ENCODE peak calls at places on chromosomes 16 and 17, in ten cellular contexts. One of them, this sample, is unnamed.

GRCh38 chr17:57953703-57954420 is 1.4 kb downstream of the CUEDC1 start:
- DNase-seq in activated T-cell treated with anti-CD3 and anti-CD28 coated beads, Interleukin-2, amount 50 U/mL, for 24 hours: no peak
- DNase-seq in stimulated activated CD4-positive, alpha-beta T cell treated with anti-CD3 and anti-CD28 coated beads, Interleukin-15, amount 100 ng/mL, for 24 hours: no peak
- DNase-seq in NCI-H1092: no peak
- DNase-seq in NCI-H2081 treated with DMSO at 0.1 percent for 48 hours: no peak
- DNase-seq in A549: no peak
- DNase-seq in fibroblast of the aortic adventitia: no peak
- DNase-seq in upper lobe of right lung: peak
- DNase-seq in Kasumi-1: no peak
- DNase-seq in T-helper 1 cell: no peak
- DNase-seq in this sample: no peak

GRCh38 chr17:71764507-71764906 is 356.3 kb upstream of the SOX9 start:
- DNase-seq in fibroblast of the aortic adventitia: no peak
- DNase-seq in NCI-H2081 treated with DMSO at 0.1 percent for 48 hours: no peak
- DNase-seq in T-helper 1 cell: no peak
- DNase-seq in activated T-cell treated with anti-CD3 and anti-CD28 coated beads, Interleukin-2, amount 50 U/mL, for 24 hours: no peak
- DNase-seq in NCI-H1092: no peak
- DNase-seq in Kasumi-1: no peak
- DNase-seq in stimulated activated CD4-positive, alpha-beta T cell treated with anti-CD3 and anti-CD28 coated beads, Interleukin-15, amount 100 ng/mL, for 24 hours: no peak
- DNase-seq in upper lobe of right lung: no peak
- DNase-seq in A549: peak
- DNase-seq in this sample: peak

GRCh38 chr17:62052765-62053338 is 12.2 kb downstream of the MED13 start:
- DNase-seq in NCI-H2081 treated with DMSO at 0.1 percent for 48 hours: no peak
- DNase-seq in activated T-cell treated with anti-CD3 and anti-CD28 coated beads, Interleukin-2, amount 50 U/mL, for 24 hours: no peak
- DNase-seq in stimulated activated CD4-positive, alpha-beta T cell treated with anti-CD3 and anti-CD28 coated beads, Interleukin-15, amount 100 ng/mL, for 24 hours: no peak
- DNase-seq in T-helper 1 cell: no peak
- DNase-seq in Kasumi-1: no peak
- DNase-seq in fibroblast of the aortic adventitia: no peak
- DNase-seq in NCI-H1092: no peak
- DNase-seq in A549: no peak
- DNase-seq in upper lobe of right lung: no peak
- DNase-seq in this sample: no peak

GRCh38 chr17:64309021-64309420 is 46.0 kb upstream of the TEX2 start:
- DNase-seq in NCI-H1092: no peak
- DNase-seq in NCI-H2081 treated with DMSO at 0.1 percent for 48 hours: no peak
- DNase-seq in upper lobe of right lung: no peak
- DNase-seq in Kasumi-1: no peak
- DNase-seq in fibroblast of the aortic adventitia: no peak
- DNase-seq in T-helper 1 cell: no peak
- DNase-seq in A549: no peak
- DNase-seq in stimulated activated CD4-positive, alpha-beta T cell treated with anti-CD3 and anti-CD28 coated beads, Interleukin-15, amount 100 ng/mL, for 24 hours: no peak
- DNase-seq in activated T-cell treated with anti-CD3 and anti-CD28 coated beads, Interleukin-2, amount 50 U/mL, for 24 hours: no peak
- DNase-seq in this sample: no peak

GRCh38 chr17:7549401-7550055 is 670 bp downstream of the TNFSF12 start:
- DNase-seq in NCI-H2081 treated with DMSO at 0.1 percent for 48 hours: no peak
- DNase-seq in NCI-H1092: no peak
- DNase-seq in stimulated activated CD4-positive, alpha-beta T cell treated with anti-CD3 and anti-CD28 coated beads, Interleukin-15, amount 100 ng/mL, for 24 hours: peak
- DNase-seq in T-helper 1 cell: peak
- DNase-seq in activated T-cell treated with anti-CD3 and anti-CD28 coated beads, Interleukin-2, amount 50 U/mL, for 24 hours: no peak
- DNase-seq in Kasumi-1: no peak
- DNase-seq in fibroblast of the aortic adventitia: no peak
- DNase-seq in upper lobe of right lung: peak
- DNase-seq in A549: no peak
- DNase-seq in this sample: no peak

GRCh38 chr17:32993977-32994376 is 2.3 kb downstream of the SPACA3 start:
- DNase-seq in A549: no peak
- DNase-seq in NCI-H2081 treated with DMSO at 0.1 percent for 48 hours: no peak
- DNase-seq in fibroblast of the aortic adventitia: no peak
- DNase-seq in activated T-cell treated with anti-CD3 and anti-CD28 coated beads, Interleukin-2, amount 50 U/mL, for 24 hours: no peak
- DNase-seq in upper lobe of right lung: no peak
- DNase-seq in T-helper 1 cell: no peak
- DNase-seq in Kasumi-1: no peak
- DNase-seq in stimulated activated CD4-positive, alpha-beta T cell treated with anti-CD3 and anti-CD28 coated beads, Interleukin-15, amount 100 ng/mL, for 24 hours: no peak
- DNase-seq in NCI-H1092: no peak
- DNase-seq in this sample: no peak

GRCh38 chr16:75062135-75062943 is 54.2 kb downstream of the LDHD start:
- DNase-seq in Kasumi-1: no peak
- DNase-seq in stimulated activated CD4-positive, alpha-beta T cell treated with anti-CD3 and anti-CD28 coated beads, Interleukin-15, amount 100 ng/mL, for 24 hours: no peak
- DNase-seq in NCI-H2081 treated with DMSO at 0.1 percent for 48 hours: no peak
- DNase-seq in T-helper 1 cell: no peak
- DNase-seq in A549: no peak
- DNase-seq in activated T-cell treated with anti-CD3 and anti-CD28 coated beads, Interleukin-2, amount 50 U/mL, for 24 hours: no peak
- DNase-seq in upper lobe of right lung: no peak
- DNase-seq in NCI-H1092: no peak
- DNase-seq in fibroblast of the aortic adventitia: peak
- DNase-seq in this sample: no peak

GRCh38 chr17:56812971-56813388 is 20.7 kb downstream of the C17orf67 start:
- DNase-seq in NCI-H1092: peak
- DNase-seq in T-helper 1 cell: no peak
- DNase-seq in Kasumi-1: no peak
- DNase-seq in fibroblast of the aortic adventitia: no peak
- DNase-seq in NCI-H2081 treated with DMSO at 0.1 percent for 48 hours: no peak
- DNase-seq in A549: no peak
- DNase-seq in stimulated activated CD4-positive, alpha-beta T cell treated with anti-CD3 and anti-CD28 coated beads, Interleukin-15, amount 100 ng/mL, for 24 hours: no peak
- DNase-seq in upper lobe of right lung: no peak
- DNase-seq in activated T-cell treated with anti-CD3 and anti-CD28 coated beads, Interleukin-2, amount 50 U/mL, for 24 hours: no peak
- DNase-seq in this sample: no peak

GRCh38 chr16:19138601-19139000 is 24.8 kb downstream of the ITPRIPL2 start:
- DNase-seq in NCI-H1092: peak
- DNase-seq in stimulated activated CD4-positive, alpha-beta T cell treated with anti-CD3 and anti-CD28 coated beads, Interleukin-15, amount 100 ng/mL, for 24 hours: no peak
- DNase-seq in upper lobe of right lung: no peak
- DNase-seq in T-helper 1 cell: no peak
- DNase-seq in Kasumi-1: no peak
- DNase-seq in A549: peak
- DNase-seq in activated T-cell treated with anti-CD3 and anti-CD28 coated beads, Interleukin-2, amount 50 U/mL, for 24 hours: no peak
- DNase-seq in NCI-H2081 treated with DMSO at 0.1 percent for 48 hours: no peak
- DNase-seq in fibroblast of the aortic adventitia: peak
- DNase-seq in this sample: no peak

GRCh38 chr16:24936151-24936550 is 79.0 kb downstream of the ARHGAP17 start:
- DNase-seq in activated T-cell treated with anti-CD3 and anti-CD28 coated beads, Interleukin-2, amount 50 U/mL, for 24 hours: no peak
- DNase-seq in A549: no peak
- DNase-seq in T-helper 1 cell: no peak
- DNase-seq in upper lobe of right lung: no peak
- DNase-seq in Kasumi-1: no peak
- DNase-seq in NCI-H1092: no peak
- DNase-seq in NCI-H2081 treated with DMSO at 0.1 percent for 48 hours: no peak
- DNase-seq in stimulated activated CD4-positive, alpha-beta T cell treated with anti-CD3 and anti-CD28 coated beads, Interleukin-15, amount 100 ng/mL, for 24 hours: no peak
- DNase-seq in fibroblast of the aortic adventitia: no peak
- DNase-seq in this sample: no peak

GRCh38 chr16:4991754-4992153 is 33.6 kb downstream of the SEC14L5 start:
- DNase-seq in stimulated activated CD4-positive, alpha-beta T cell treated with anti-CD3 and anti-CD28 coated beads, Interleukin-15, amount 100 ng/mL, for 24 hours: no peak
- DNase-seq in activated T-cell treated with anti-CD3 and anti-CD28 coated beads, Interleukin-2, amount 50 U/mL, for 24 hours: no peak
- DNase-seq in upper lobe of right lung: peak
- DNase-seq in NCI-H2081 treated with DMSO at 0.1 percent for 48 hours: no peak
- DNase-seq in Kasumi-1: no peak
- DNase-seq in T-helper 1 cell: no peak
- DNase-seq in NCI-H1092: no peak
- DNase-seq in A549: no peak
- DNase-seq in fibroblast of the aortic adventitia: no peak
- DNase-seq in this sample: no peak

GRCh38 chr16:11560701-11561439 is 25.8 kb downstream of the LITAF start:
- DNase-seq in upper lobe of right lung: peak
- DNase-seq in NCI-H1092: no peak
- DNase-seq in stimulated activated CD4-positive, alpha-beta T cell treated with anti-CD3 and anti-CD28 coated beads, Interleukin-15, amount 100 ng/mL, for 24 hours: peak
- DNase-seq in T-helper 1 cell: peak
- DNase-seq in fibroblast of the aortic adventitia: no peak
- DNase-seq in Kasumi-1: no peak
- DNase-seq in NCI-H2081 treated with DMSO at 0.1 percent for 48 hours: no peak
- DNase-seq in A549: no peak
- DNase-seq in activated T-cell treated with anti-CD3 and anti-CD28 coated beads, Interleukin-2, amount 50 U/mL, for 24 hours: peak
- DNase-seq in this sample: no peak

GRCh38 chr17:78172284-78173024 is 4.1 kb downstream of the SYNGR2 start:
- DNase-seq in upper lobe of right lung: peak
- DNase-seq in Kasumi-1: peak
- DNase-seq in A549: no peak
- DNase-seq in stimulated activated CD4-positive, alpha-beta T cell treated with anti-CD3 and anti-CD28 coated beads, Interleukin-15, amount 100 ng/mL, for 24 hours: no peak
- DNase-seq in NCI-H2081 treated with DMSO at 0.1 percent for 48 hours: no peak
- DNase-seq in activated T-cell treated with anti-CD3 and anti-CD28 coated beads, Interleukin-2, amount 50 U/mL, for 24 hours: peak
- DNase-seq in T-helper 1 cell: no peak
- DNase-seq in NCI-H1092: no peak
- DNase-seq in fibroblast of the aortic adventitia: no peak
- DNase-seq in this sample: no peak

GRCh38 chr17:63476857-63477470 is at the start of gene ACE:
- DNase-seq in Kasumi-1: peak
- DNase-seq in A549: peak
- DNase-seq in NCI-H2081 treated with DMSO at 0.1 percent for 48 hours: no peak
- DNase-seq in NCI-H1092: peak
- DNase-seq in upper lobe of right lung: peak
- DNase-seq in activated T-cell treated with anti-CD3 and anti-CD28 coated beads, Interleukin-2, amount 50 U/mL, for 24 hours: peak
- DNase-seq in T-helper 1 cell: peak
- DNase-seq in fibroblast of the aortic adventitia: no peak
- DNase-seq in stimulated activated CD4-positive, alpha-beta T cell treated with anti-CD3 and anti-CD28 coated beads, Interleukin-15, amount 100 ng/mL, for 24 hours: peak
- DNase-seq in this sample: peak

GRCh38 chr17:77736207-77736600 is 222.3 kb upstream of the TNRC6C start:
- DNase-seq in upper lobe of right lung: no peak
- DNase-seq in activated T-cell treated with anti-CD3 and anti-CD28 coated beads, Interleukin-2, amount 50 U/mL, for 24 hours: peak
- DNase-seq in stimulated activated CD4-positive, alpha-beta T cell treated with anti-CD3 and anti-CD28 coated beads, Interleukin-15, amount 100 ng/mL, for 24 hours: no peak
- DNase-seq in A549: no peak
- DNase-seq in Kasumi-1: no peak
- DNase-seq in NCI-H1092: peak
- DNase-seq in T-helper 1 cell: no peak
- DNase-seq in fibroblast of the aortic adventitia: no peak
- DNase-seq in NCI-H2081 treated with DMSO at 0.1 percent for 48 hours: no peak
- DNase-seq in this sample: no peak

GRCh38 chr16:46743232-46743719 is 4.9 kb downstream of the MYLK3 start:
- DNase-seq in stimulated activated CD4-positive, alpha-beta T cell treated with anti-CD3 and anti-CD28 coated beads, Interleukin-15, amount 100 ng/mL, for 24 hours: peak
- DNase-seq in Kasumi-1: peak
- DNase-seq in upper lobe of right lung: peak
- DNase-seq in NCI-H1092: no peak
- DNase-seq in NCI-H2081 treated with DMSO at 0.1 percent for 48 hours: no peak
- DNase-seq in T-helper 1 cell: no peak
- DNase-seq in fibroblast of the aortic adventitia: peak
- DNase-seq in A549: no peak
- DNase-seq in activated T-cell treated with anti-CD3 and anti-CD28 coated beads, Interleukin-2, amount 50 U/mL, for 24 hours: no peak
- DNase-seq in this sample: peak

GRCh38 chr16:57998484-57998883 is 2.0 kb downstream of the ZNF319 start:
- DNase-seq in Kasumi-1: peak
- DNase-seq in upper lobe of right lung: peak
- DNase-seq in T-helper 1 cell: peak
- DNase-seq in fibroblast of the aortic adventitia: peak
- DNase-seq in activated T-cell treated with anti-CD3 and anti-CD28 coated beads, Interleukin-2, amount 50 U/mL, for 24 hours: peak
- DNase-seq in stimulated activated CD4-positive, alpha-beta T cell treated with anti-CD3 and anti-CD28 coated beads, Interleukin-15, amount 100 ng/mL, for 24 hours: peak
- DNase-seq in NCI-H1092: no peak
- DNase-seq in A549: no peak
- DNase-seq in NCI-H2081 treated with DMSO at 0.1 percent for 48 hours: no peak
- DNase-seq in this sample: peak

GRCh38 chr17:49218941-49219913 is 8.7 kb downstream of the ABI3 start:
- DNase-seq in T-helper 1 cell: peak
- DNase-seq in NCI-H2081 treated with DMSO at 0.1 percent for 48 hours: no peak
- DNase-seq in activated T-cell treated with anti-CD3 and anti-CD28 coated beads, Interleukin-2, amount 50 U/mL, for 24 hours: peak
- DNase-seq in upper lobe of right lung: peak
- DNase-seq in A549: no peak
- DNase-seq in Kasumi-1: peak
- DNase-seq in stimulated activated CD4-positive, alpha-beta T cell treated with anti-CD3 and anti-CD28 coated beads, Interleukin-15, amount 100 ng/mL, for 24 hours: no peak
- DNase-seq in NCI-H1092: no peak
- DNase-seq in fibroblast of the aortic adventitia: no peak
- DNase-seq in this sample: no peak

GRCh38 chr17:7035591-7036368 is at the start of gene SLC16A13:
- DNase-seq in stimulated activated CD4-positive, alpha-beta T cell treated with anti-CD3 and anti-CD28 coated beads, Interleukin-15, amount 100 ng/mL, for 24 hours: peak
- DNase-seq in activated T-cell treated with anti-CD3 and anti-CD28 coated beads, Interleukin-2, amount 50 U/mL, for 24 hours: peak
- DNase-seq in fibroblast of the aortic adventitia: peak
- DNase-seq in NCI-H2081 treated with DMSO at 0.1 percent for 48 hours: peak
- DNase-seq in Kasumi-1: peak
- DNase-seq in upper lobe of right lung: peak
- DNase-seq in T-helper 1 cell: peak
- DNase-seq in A549: peak
- DNase-seq in NCI-H1092: peak
- DNase-seq in this sample: peak

GRCh38 chr17:10360578-10360977 is 12.2 kb downstream of the MYH13 start:
- DNase-seq in stimulated activated CD4-positive, alpha-beta T cell treated with anti-CD3 and anti-CD28 coated beads, Interleukin-15, amount 100 ng/mL, for 24 hours: no peak
- DNase-seq in A549: no peak
- DNase-seq in T-helper 1 cell: no peak
- DNase-seq in Kasumi-1: no peak
- DNase-seq in upper lobe of right lung: no peak
- DNase-seq in NCI-H1092: no peak
- DNase-seq in activated T-cell treated with anti-CD3 and anti-CD28 coated beads, Interleukin-2, amount 50 U/mL, for 24 hours: no peak
- DNase-seq in NCI-H2081 treated with DMSO at 0.1 percent for 48 hours: no peak
- DNase-seq in fibroblast of the aortic adventitia: no peak
- DNase-seq in this sample: no peak

GRCh38 chr17:80790981-80791742 is 200.5 kb upstream of the CHMP6 start:
- DNase-seq in Kasumi-1: no peak
- DNase-seq in NCI-H1092: no peak
- DNase-seq in NCI-H2081 treated with DMSO at 0.1 percent for 48 hours: no peak
- DNase-seq in T-helper 1 cell: no peak
- DNase-seq in activated T-cell treated with anti-CD3 and anti-CD28 coated beads, Interleukin-2, amount 50 U/mL, for 24 hours: peak
- DNase-seq in stimulated activated CD4-positive, alpha-beta T cell treated with anti-CD3 and anti-CD28 coated beads, Interleukin-15, amount 100 ng/mL, for 24 hours: peak
- DNase-seq in fibroblast of the aortic adventitia: no peak
- DNase-seq in A549: no peak
- DNase-seq in upper lobe of right lung: no peak
- DNase-seq in this sample: no peak

GRCh38 chr17:29250666-29251065 is 4.0 kb downstream of the CRYBA1 start:
- DNase-seq in fibroblast of the aortic adventitia: peak
- DNase-seq in A549: no peak
- DNase-seq in Kasumi-1: no peak
- DNase-seq in stimulated activated CD4-positive, alpha-beta T cell treated with anti-CD3 and anti-CD28 coated beads, Interleukin-15, amount 100 ng/mL, for 24 hours: no peak
- DNase-seq in NCI-H1092: no peak
- DNase-seq in activated T-cell treated with anti-CD3 and anti-CD28 coated beads, Interleukin-2, amount 50 U/mL, for 24 hours: no peak
- DNase-seq in upper lobe of right lung: no peak
- DNase-seq in T-helper 1 cell: no peak
- DNase-seq in NCI-H2081 treated with DMSO at 0.1 percent for 48 hours: no peak
- DNase-seq in this sample: no peak